ENCODE peak calls at places on chromosomes 12 and 14, in four cellular contexts. A is left lung, Y is NCI-H2081, P is mesendoderm. X is an unnamed sample.

GRCh38 chr12:68559984-68560822 is 50.5 kb upstream of the RAP1B start:
- DNase-seq in A (no peak), Y (no peak), P (peak), X (peak)

GRCh38 chr12:113208041-113208934 is 13.0 kb upstream of the TPCN1 start:
- DNase-seq in A (no peak), Y (no peak), P (peak), X (peak)

GRCh38 chr14:101185081-101185835 is 281.7 kb upstream of the RTL1 start:
- DNase-seq in A (no peak), Y (no peak), P (no peak), X (no peak)

GRCh38 chr12:19462441-19462840 is 23.1 kb downstream of the AEBP2 start:
- DNase-seq in A (no peak), Y (peak), P (no peak), X (no peak)

GRCh38 chr12:27162229-27162537 is 79.8 kb upstream of the C12orf71 start:
- DNase-seq in A (no peak), Y (no peak), P (no peak), X (no peak)

GRCh38 chr12:60212159-60213000 is 616.6 kb downstream of the SLC16A7 start:
- DNase-seq in A (no peak), Y (no peak), P (no peak), X (no peak)

GRCh38 chr14:90681889-90682429 is 134.3 kb downstream of the TTC7B start:
- DNase-seq in A (no peak), Y (no peak), P (no peak), X (no peak)

GRCh38 chr12:72207756-72208155 is 64.4 kb upstream of the TRHDE start:
- DNase-seq in A (no peak), Y (no peak), P (no peak), X (no peak)

GRCh38 chr12:47032644-47033043 is 46.8 kb upstream of the PCED1B start:
- DNase-seq in A (no peak), Y (peak), P (peak), X (no peak)

GRCh38 chr14:20681348-20682126 is 2.8 kb upstream of the RNASE4 start:
- DNase-seq in A (peak), Y (peak), P (peak), X (peak)

GRCh38 chr12:630656-631632 is 32.3 kb downstream of the NINJ2 start:
- DNase-seq in A (peak), Y (no peak), P (peak), X (peak)

GRCh38 chr14:100777366-100778077 is 48.4 kb upstream of the MEG3 start:
- DNase-seq in A (no peak), Y (no peak), P (no peak), X (no peak)

GRCh38 chr14:58708004-58708403 is 70.2 kb downstream of the DACT1 start:
- DNase-seq in A (no peak), Y (no peak), P (no peak), X (no peak)

GRCh38 chr14:100850841-100851585 is 25.1 kb downstream of the MEG3 start:
- DNase-seq in A (peak), Y (peak), P (peak), X (peak)

GRCh38 chr12:108752387-108752786 is 21.1 kb upstream of the CORO1C start:
- DNase-seq in A (no peak), Y (no peak), P (no peak), X (no peak)

GRCh38 chr14:104254735-104255400 is 116.5 kb downstream of the KIF26A start:
- DNase-seq in A (peak), Y (no peak), P (no peak), X (no peak)

GRCh38 chr12:104825408-104825807 is 132.7 kb downstream of the SLC41A2 start:
- DNase-seq in A (no peak), Y (no peak), P (peak), X (no peak)

GRCh38 chr14:63678538-63678937 is 36.9 kb upstream of the WDR89 start:
- DNase-seq in A (no peak), Y (no peak), P (no peak), X (no peak)

GRCh38 chr12:4745249-4745648 is 25.0 kb downstream of the GALNT8 start:
- DNase-seq in A (no peak), Y (no peak), P (no peak), X (no peak)

GRCh38 chr14:64279719-64280668 is 14.2 kb downstream of the ESR2 start:
- DNase-seq in A (no peak), Y (no peak), P (no peak), X (no peak)

GRCh38 chr14:55773984-55774581 is 194.1 kb downstream of the KTN1 start:
- DNase-seq in A (no peak), Y (no peak), P (no peak), X (no peak)

GRCh38 chr12:75526655-75527511 is 15.5 kb upstream of the KRR1 start:
- DNase-seq in A (no peak), Y (peak), P (peak), X (no peak)

GRCh38 chr12:127270193-127270592 is 996.8 kb upstream of the TMEM132C start:
- DNase-seq in A (no peak), Y (no peak), P (no peak), X (peak)

GRCh38 chr12:6334940-6335450 is 6.9 kb downstream of the TNFRSF1A start:
- DNase-seq in A (no peak), Y (no peak), P (no peak), X (no peak)

GRCh38 chr12:89461649-89462612 is 62.7 kb downstream of the GALNT4 start:
- DNase-seq in A (no peak), Y (peak), P (peak), X (no peak)

GRCh38 chr12:131618303-131618658 is 92.6 kb upstream of the SFSWAP start:
- DNase-seq in A (no peak), Y (no peak), P (peak), X (no peak)

GRCh38 chr12:6326316-6326959 is 15.4 kb downstream of the TNFRSF1A start:
- DNase-seq in A (no peak), Y (peak), P (peak), X (no peak)

GRCh38 chr12:68479832-68480291 is 130.8 kb upstream of the RAP1B start:
- DNase-seq in A (no peak), Y (no peak), P (no peak), X (no peak)

GRCh38 chr14:69694730-69695663 is 71.9 kb upstream of the SRSF5 start:
- DNase-seq in A (no peak), Y (no peak), P (no peak), X (no peak)

GRCh38 chr14:21039059-21039422 is 3.1 kb upstream of the RNASE7 start:
- DNase-seq in A (peak), Y (no peak), P (peak), X (peak)

GRCh38 chr12:89421093-89421835 is 69.0 kb upstream of the DUSP6 start:
- DNase-seq in A (no peak), Y (no peak), P (peak), X (no peak)

GRCh38 chr14:71932229-71932951 is at the start of gene RGS6:
- DNase-seq in A (peak), Y (peak), P (peak), X (no peak)

GRCh38 chr12:115506822-115507629 is 770.5 kb downstream of the MED13L start:
- DNase-seq in A (no peak), Y (no peak), P (peak), X (no peak)

GRCh38 chr12:10101042-10101579 is 2.3 kb upstream of the CLEC1A start:
- DNase-seq in A (no peak), Y (no peak), P (peak), X (no peak)

GRCh38 chr14:32217301-32217700 is 14.2 kb upstream of the RNU6-8 start:
- DNase-seq in A (no peak), Y (peak), P (no peak), X (no peak)

GRCh38 chr14:64788706-64789105 is 84.5 kb downstream of the PLEKHG3 start:
- DNase-seq in A (no peak), Y (no peak), P (no peak), X (no peak)

GRCh38 chr12:47755655-47756562 is 2.8 kb downstream of the RAPGEF3 start:
- DNase-seq in A (no peak), Y (no peak), P (no peak), X (no peak)

GRCh38 chr12:19529933-19530630 is 90.8 kb downstream of the AEBP2 start:
- DNase-seq in A (no peak), Y (no peak), P (no peak), X (no peak)

GRCh38 chr12:41624571-41624970 is 436.5 kb downstream of the PDZRN4 start:
- DNase-seq in A (no peak), Y (no peak), P (peak), X (no peak)

GRCh38 chr12:93166891-93167307 is 210.8 kb upstream of the NUDT4 start:
- DNase-seq in A (no peak), Y (no peak), P (no peak), X (no peak)

X was measured in aorta.